ENCODE peak calls at places on chromosomes 11 and 22, in nine cellular contexts. One of them, this sample, is unnamed.
A peak's percentile ranks its signal among the peaks of the same experiment; 100 is the strongest.

GRCh38 chr11:73566422-73566821 is 31.5 kb downstream of the FAM168A start:
- DNase-seq in thyroid gland: no peak
- DNase-seq in tibial artery: no peak
- DNase-seq in AG04450: no peak
- DNase-seq in IMR-90: peak; percentile 59
- DNase-seq in BE2C: no peak
- DNase-seq in HCT116: no peak
- DNase-seq in neural progenitor cell: no peak
- DNase-seq in suprapubic skin: no peak
- DNase-seq in this sample: no peak

GRCh38 chr11:16154715-16155396 is 201.5 kb downstream of the SOX6 start:
- DNase-seq in thyroid gland: peak; percentile 10
- DNase-seq in tibial artery: no peak
- DNase-seq in AG04450: no peak
- DNase-seq in IMR-90: no peak
- DNase-seq in BE2C: no peak
- DNase-seq in HCT116: no peak
- DNase-seq in neural progenitor cell: no peak
- DNase-seq in suprapubic skin: no peak
- DNase-seq in this sample: no peak

GRCh38 chr11:2800655-2801531 is 84.7 kb downstream of the CDKN1C start:
- DNase-seq in thyroid gland: peak; percentile 1
- DNase-seq in tibial artery: peak; percentile 55
- DNase-seq in AG04450: no peak
- DNase-seq in IMR-90: no peak
- DNase-seq in BE2C: peak; percentile 0
- DNase-seq in HCT116: no peak
- DNase-seq in neural progenitor cell: no peak
- DNase-seq in suprapubic skin: peak; percentile 62
- DNase-seq in this sample: peak; percentile 8

GRCh38 chr22:39543095-39543494 is 10.5 kb upstream of the RPS19BP1 start:
- DNase-seq in thyroid gland: peak; percentile 36
- DNase-seq in tibial artery: no peak
- DNase-seq in AG04450: no peak
- DNase-seq in IMR-90: peak; percentile 32
- DNase-seq in BE2C: peak; percentile 73
- DNase-seq in HCT116: no peak
- DNase-seq in neural progenitor cell: peak; percentile 79
- DNase-seq in suprapubic skin: no peak
- DNase-seq in this sample: peak; percentile 50

GRCh38 chr11:125315088-125315740 is 150.7 kb downstream of the PKNOX2 start:
- DNase-seq in thyroid gland: peak; percentile 99
- DNase-seq in tibial artery: no peak
- DNase-seq in AG04450: no peak
- DNase-seq in IMR-90: peak; percentile 25
- DNase-seq in BE2C: peak; percentile 57
- DNase-seq in HCT116: no peak
- DNase-seq in neural progenitor cell: no peak
- DNase-seq in suprapubic skin: no peak
- DNase-seq in this sample: no peak

GRCh38 chr22:43826142-43827093 is 14.3 kb upstream of the EFCAB6 start:
- DNase-seq in thyroid gland: no peak
- DNase-seq in tibial artery: peak; percentile 39
- DNase-seq in AG04450: no peak
- DNase-seq in IMR-90: peak; percentile 81
- DNase-seq in BE2C: peak; percentile 70
- DNase-seq in HCT116: no peak
- DNase-seq in neural progenitor cell: no peak
- DNase-seq in suprapubic skin: peak; percentile 77
- DNase-seq in this sample: no peak

GRCh38 chr11:31809543-31809856 is 1.6 kb downstream of the PAX6 start:
- DNase-seq in thyroid gland: no peak
- DNase-seq in tibial artery: no peak
- DNase-seq in AG04450: no peak
- DNase-seq in IMR-90: no peak
- DNase-seq in BE2C: no peak
- DNase-seq in HCT116: no peak
- DNase-seq in neural progenitor cell: no peak
- DNase-seq in suprapubic skin: no peak
- DNase-seq in this sample: no peak

GRCh38 chr11:46513934-46514342 is 79.9 kb downstream of the AMBRA1 start:
- DNase-seq in thyroid gland: peak; percentile 63
- DNase-seq in tibial artery: no peak
- DNase-seq in AG04450: peak; percentile 39
- DNase-seq in IMR-90: peak; percentile 41
- DNase-seq in BE2C: peak; percentile 92
- DNase-seq in HCT116: no peak
- DNase-seq in neural progenitor cell: no peak
- DNase-seq in suprapubic skin: no peak
- DNase-seq in this sample: no peak

GRCh38 chr11:72959998-72960731 is 146.0 kb downstream of the ATG16L2 start:
- DNase-seq in thyroid gland: no peak
- DNase-seq in tibial artery: no peak
- DNase-seq in AG04450: no peak
- DNase-seq in IMR-90: no peak
- DNase-seq in BE2C: no peak
- DNase-seq in HCT116: no peak
- DNase-seq in neural progenitor cell: no peak
- DNase-seq in suprapubic skin: no peak
- DNase-seq in this sample: no peak

GRCh38 chr11:120096756-120097191 is 41.1 kb downstream of the TRIM29 start:
- DNase-seq in thyroid gland: no peak
- DNase-seq in tibial artery: no peak
- DNase-seq in AG04450: no peak
- DNase-seq in IMR-90: no peak
- DNase-seq in BE2C: no peak
- DNase-seq in HCT116: no peak
- DNase-seq in neural progenitor cell: peak; percentile 69
- DNase-seq in suprapubic skin: no peak
- DNase-seq in this sample: no peak

DNA sequence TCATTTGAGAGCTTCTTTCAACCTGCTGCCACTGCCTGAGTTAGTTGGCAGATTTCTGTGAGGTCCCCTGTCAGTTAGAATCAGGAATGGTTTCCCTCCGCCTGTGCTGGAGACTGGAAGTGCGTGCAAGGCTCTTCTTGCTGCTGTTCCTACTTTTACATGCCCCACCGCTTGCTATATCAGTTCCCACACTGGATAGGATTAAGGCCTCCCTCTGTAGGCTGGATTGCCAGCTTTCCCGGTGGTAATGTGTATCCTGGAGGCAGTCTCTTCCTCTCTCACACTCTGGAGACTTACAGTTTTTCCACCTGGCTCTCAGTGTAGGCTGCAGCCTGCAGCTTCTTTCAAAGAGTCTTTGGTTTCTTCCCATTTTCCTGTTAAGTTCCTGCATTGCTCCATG is 66.5 kb downstream of the ARHGAP42 start:
- DNase-seq in thyroid gland: no peak
- DNase-seq in tibial artery: no peak
- DNase-seq in AG04450: no peak
- DNase-seq in IMR-90: no peak
- DNase-seq in BE2C: peak; percentile 46
- DNase-seq in HCT116: no peak
- DNase-seq in neural progenitor cell: peak; percentile 75
- DNase-seq in suprapubic skin: no peak
- DNase-seq in this sample: no peak
- TF ChIP-seq CTCF in thyroid gland: no peak
- TF ChIP-seq CTCF in tibial artery: no peak
- TF ChIP-seq CTCF in AG04450: no peak
- TF ChIP-seq CTCF in IMR-90: no peak
- TF ChIP-seq CTCF in BE2C: peak; percentile 9
- TF ChIP-seq CTCF in HCT116: no peak
- TF ChIP-seq CTCF in neural progenitor cell: no peak
- TF ChIP-seq CTCF in suprapubic skin: no peak
- TF ChIP-seq CTCF in this sample: no peak

GRCh38 chr11:128694618-128695481 is 978 bp downstream of the FLI1 start:
- DNase-seq in thyroid gland: no peak
- DNase-seq in tibial artery: no peak
- DNase-seq in AG04450: no peak
- DNase-seq in IMR-90: no peak
- DNase-seq in BE2C: no peak
- DNase-seq in HCT116: no peak
- DNase-seq in neural progenitor cell: peak; percentile 66
- DNase-seq in suprapubic skin: no peak
- DNase-seq in this sample: peak; percentile 67
- H3K27me3 ChIP-seq in thyroid gland: peaks cover 14% of the 10 kb centered on the region
- H3K27me3 ChIP-seq in tibial artery: no peaks in the 10 kb centered on the region
- H3K27me3 ChIP-seq in AG04450: peaks cover 24% of the 10 kb centered on the region
- H3K27me3 ChIP-seq in IMR-90: peaks cover 17% of the 10 kb centered on the region
- H3K27me3 ChIP-seq in BE2C: peaks cover 87% of the 10 kb centered on the region
- H3K27me3 ChIP-seq in HCT116: peaks cover 22% of the 10 kb centered on the region
- H3K27me3 ChIP-seq in neural progenitor cell: peaks cover 100% of the 10 kb centered on the region
- H3K27me3 ChIP-seq in suprapubic skin: peaks cover 63% of the 10 kb centered on the region
- H3K27me3 ChIP-seq in this sample: no peaks in the 10 kb centered on the region

GRCh38 chr11:69060806-69061712 is 12.3 kb downstream of the TPCN2 start:
- DNase-seq in thyroid gland: no peak
- DNase-seq in tibial artery: no peak
- DNase-seq in AG04450: no peak
- DNase-seq in IMR-90: no peak
- DNase-seq in BE2C: no peak
- DNase-seq in HCT116: no peak
- DNase-seq in neural progenitor cell: no peak
- DNase-seq in suprapubic skin: no peak
- DNase-seq in this sample: no peak
- TF ChIP-seq CTCF in thyroid gland: no peak
- TF ChIP-seq CTCF in tibial artery: no peak
- TF ChIP-seq CTCF in AG04450: no peak
- TF ChIP-seq CTCF in IMR-90: no peak
- TF ChIP-seq CTCF in BE2C: peak; percentile 17
- TF ChIP-seq CTCF in HCT116: no peak
- TF ChIP-seq CTCF in neural progenitor cell: no peak
- TF ChIP-seq CTCF in suprapubic skin: no peak
- TF ChIP-seq CTCF in this sample: no peak

GRCh38 chr11:1223346-1224108 is 661 bp downstream of the MUC5B start:
- DNase-seq in thyroid gland: no peak
- DNase-seq in tibial artery: peak; percentile 60
- DNase-seq in AG04450: no peak
- DNase-seq in IMR-90: no peak
- DNase-seq in BE2C: peak; percentile 3
- DNase-seq in HCT116: no peak
- DNase-seq in neural progenitor cell: no peak
- DNase-seq in suprapubic skin: peak; percentile 72
- DNase-seq in this sample: no peak

GRCh38 chr11:1222491-1223345 is at the start of gene MUC5B:
- DNase-seq in thyroid gland: no peak
- DNase-seq in tibial artery: peak; percentile 60
- DNase-seq in AG04450: no peak
- DNase-seq in IMR-90: no peak
- DNase-seq in BE2C: peak; percentile 10
- DNase-seq in HCT116: no peak
- DNase-seq in neural progenitor cell: no peak
- DNase-seq in suprapubic skin: peak; percentile 72
- DNase-seq in this sample: peak; percentile 54

GRCh38 chr11:1219836-1220810 is 2.7 kb upstream of the MUC5B start:
- DNase-seq in thyroid gland: peak; percentile 33
- DNase-seq in tibial artery: peak; percentile 61
- DNase-seq in AG04450: no peak
- DNase-seq in IMR-90: no peak
- DNase-seq in BE2C: no peak
- DNase-seq in HCT116: no peak
- DNase-seq in neural progenitor cell: no peak
- DNase-seq in suprapubic skin: peak; percentile 80
- DNase-seq in this sample: no peak

GRCh38 chr11:1220941-1221721 is 1.7 kb upstream of the MUC5B start:
- DNase-seq in thyroid gland: no peak
- DNase-seq in tibial artery: peak; percentile 57
- DNase-seq in AG04450: no peak
- DNase-seq in IMR-90: no peak
- DNase-seq in BE2C: peak; percentile 1
- DNase-seq in HCT116: no peak
- DNase-seq in neural progenitor cell: no peak
- DNase-seq in suprapubic skin: peak; percentile 61
- DNase-seq in this sample: no peak

GRCh38 chr11:1221848-1222311 is 986 bp upstream of the MUC5B start:
- DNase-seq in thyroid gland: no peak
- DNase-seq in tibial artery: peak; percentile 59
- DNase-seq in AG04450: no peak
- DNase-seq in IMR-90: no peak
- DNase-seq in BE2C: peak; percentile 3
- DNase-seq in HCT116: no peak
- DNase-seq in neural progenitor cell: no peak
- DNase-seq in suprapubic skin: peak; percentile 59
- DNase-seq in this sample: no peak
- H3K27me3 ChIP-seq in thyroid gland: no peaks in the 10 kb centered on the region
- H3K27me3 ChIP-seq in tibial artery: no peaks in the 10 kb centered on the region
- H3K27me3 ChIP-seq in AG04450: peaks cover 7% of the 10 kb centered on the region
- H3K27me3 ChIP-seq in IMR-90: peaks cover 16% of the 10 kb centered on the region
- H3K27me3 ChIP-seq in BE2C: no peaks in the 10 kb centered on the region
- H3K27me3 ChIP-seq in HCT116: no peaks in the 10 kb centered on the region
- H3K27me3 ChIP-seq in neural progenitor cell: no peaks in the 10 kb centered on the region
- H3K27me3 ChIP-seq in suprapubic skin: peaks cover 84% of the 10 kb centered on the region
- H3K27me3 ChIP-seq in this sample: no peaks in the 10 kb centered on the region

DNA sequence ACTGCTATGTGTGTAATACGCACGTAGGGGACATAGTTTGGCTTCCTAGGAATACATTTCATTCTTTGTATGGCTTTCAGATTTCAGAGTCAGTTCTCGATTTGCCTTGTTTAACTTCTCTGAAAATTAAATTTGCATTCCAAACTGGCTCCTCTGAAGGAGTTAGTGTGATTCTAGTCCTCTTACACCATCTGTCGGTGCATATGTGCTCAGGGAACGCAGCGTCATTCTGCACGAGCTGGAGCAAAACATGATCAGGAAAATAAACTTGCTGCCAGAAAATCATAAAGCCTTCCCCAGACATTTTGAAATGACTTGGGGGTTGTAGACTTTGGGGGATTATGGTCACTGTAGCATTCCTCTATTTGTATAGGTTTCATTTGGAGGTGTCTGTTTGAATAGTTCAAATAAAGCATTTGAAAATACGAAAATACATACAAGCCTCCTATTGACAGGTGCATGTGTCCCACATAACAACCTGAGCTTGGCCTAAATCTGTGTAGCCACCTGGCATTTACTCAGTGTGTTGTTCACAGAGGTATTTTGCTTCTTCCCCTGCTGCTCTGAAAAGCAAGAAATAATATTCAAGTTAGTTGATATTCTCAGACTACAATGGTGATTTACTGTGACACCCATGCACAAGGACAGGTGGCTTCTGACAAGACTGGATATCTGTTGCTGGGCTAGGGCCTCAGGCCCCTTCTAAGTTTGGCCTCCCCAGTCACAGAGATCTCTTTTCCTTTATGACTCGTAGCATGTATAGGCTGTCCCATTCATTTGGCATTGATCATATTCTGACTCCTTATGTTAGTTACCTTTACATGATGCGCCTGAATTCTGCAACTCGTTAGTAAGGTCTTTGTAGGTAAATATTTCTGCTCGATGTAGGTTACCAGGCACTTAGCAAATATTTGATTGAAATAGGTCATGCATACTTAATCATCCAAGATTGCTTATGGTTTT is 81.6 kb upstream of the SORL1-AS1 start:
- DNase-seq in thyroid gland: peak; percentile 18
- DNase-seq in tibial artery: no peak
- DNase-seq in AG04450: no peak
- DNase-seq in IMR-90: peak; percentile 24
- DNase-seq in BE2C: no peak
- DNase-seq in HCT116: no peak
- DNase-seq in neural progenitor cell: no peak
- DNase-seq in suprapubic skin: no peak
- DNase-seq in this sample: no peak
- TF ChIP-seq CTCF in thyroid gland: peak; percentile 24
- TF ChIP-seq CTCF in tibial artery: peak; percentile 66
- TF ChIP-seq CTCF in AG04450: peak; percentile 37
- TF ChIP-seq CTCF in IMR-90: peak; percentile 36
- TF ChIP-seq CTCF in BE2C: no peak
- TF ChIP-seq CTCF in HCT116: no peak
- TF ChIP-seq CTCF in neural progenitor cell: no peak
- TF ChIP-seq CTCF in suprapubic skin: peak; percentile 25
- TF ChIP-seq CTCF in this sample: no peak

GRCh38 chr11:128548655-128549255 is 38.6 kb downstream of the ETS1 start:
- DNase-seq in thyroid gland: peak; percentile 39
- DNase-seq in tibial artery: no peak
- DNase-seq in AG04450: no peak
- DNase-seq in IMR-90: peak; percentile 32
- DNase-seq in BE2C: peak; percentile 34
- DNase-seq in HCT116: no peak
- DNase-seq in neural progenitor cell: peak; percentile 71
- DNase-seq in suprapubic skin: peak; percentile 84
- DNase-seq in this sample: peak; percentile 74
- H3K27me3 ChIP-seq in thyroid gland: no peaks in the 10 kb centered on the region
- H3K27me3 ChIP-seq in tibial artery: no peaks in the 10 kb centered on the region
- H3K27me3 ChIP-seq in AG04450: no peaks in the 10 kb centered on the region
- H3K27me3 ChIP-seq in IMR-90: peaks cover 5% of the 10 kb centered on the region
- H3K27me3 ChIP-seq in BE2C: no peaks in the 10 kb centered on the region
- H3K27me3 ChIP-seq in HCT116: peaks cover 14% of the 10 kb centered on the region
- H3K27me3 ChIP-seq in neural progenitor cell: peaks cover 98% of the 10 kb centered on the region
- H3K27me3 ChIP-seq in suprapubic skin: no peaks in the 10 kb centered on the region
- H3K27me3 ChIP-seq in this sample: no peaks in the 10 kb centered on the region